ENCODE peak calls at places on chromosomes 12 and 14, in four cellular contexts. C is left ventricle myocardium inferior, G is fibroblast of lung, U is heart right ventricle. J is an unnamed sample. For H3K4me1, the result is how much of the 10 kb centered on the place peaks cover.

GRCh38 chr12:84512751-84513150 is 399.8 kb downstream of the SLC6A15 start:
- DNase-seq in C (no peak), G (peak), U (no peak), J (no peak)

GRCh38 chr12:68932701-68933563 is at the start of gene CPM:
- DNase-seq in C (peak), G (peak), U (peak), J (peak)

GRCh38 chr14:98798099-98798498 is 473.9 kb downstream of the BCL11B start:
- DNase-seq in C (no peak), G (no peak), U (no peak), J (no peak)

GRCh38 chr12:39443704-39444234 is 849 bp upstream of the KIF21A start:
- DNase-seq in C (no peak), G (peak), U (no peak), J (no peak)

GRCh38 chr12:110367209-110367864 is 36.2 kb downstream of the ANAPC7 start:
- DNase-seq in C (no peak), G (peak), U (no peak), J (no peak)

GRCh38 chr12:127170271-127171180 is 1096.4 kb upstream of the TMEM132C start:
- DNase-seq in C (no peak), G (no peak), U (no peak), J (no peak)

GRCh38 chr14:79809849-79810612 is 401.3 kb downstream of the DIO2 start:
- DNase-seq in C (no peak), G (peak), U (no peak), J (no peak)

GRCh38 chr14:71606064-71606463 is 326.2 kb upstream of the RGS6 start:
- DNase-seq in C (no peak), G (no peak), U (no peak), J (no peak)

GRCh38 chr12:30462249-30462648 is 233.4 kb downstream of the IPO8 start:
- DNase-seq in C (no peak), G (no peak), U (no peak), J (no peak)

GRCh38 chr14:75050852-75051555 is at the start of gene MLH3:
- DNase-seq in C (peak), G (peak), U (peak), J (peak)

GRCh38 chr12:2834581-2835491 is at the start of gene NRIP2:
- DNase-seq in C (no peak), G (peak), U (peak), J (no peak)

GRCh38 chr14:21868442-21869046 is 194.9 kb upstream of the OR4E1 start:
- DNase-seq in C (no peak), G (peak), U (no peak), J (no peak)

GRCh38 chr12:90216815-90217214 is 508.2 kb upstream of the ATP2B1 start:
- DNase-seq in C (no peak), G (no peak), U (no peak), J (no peak)

DNA sequence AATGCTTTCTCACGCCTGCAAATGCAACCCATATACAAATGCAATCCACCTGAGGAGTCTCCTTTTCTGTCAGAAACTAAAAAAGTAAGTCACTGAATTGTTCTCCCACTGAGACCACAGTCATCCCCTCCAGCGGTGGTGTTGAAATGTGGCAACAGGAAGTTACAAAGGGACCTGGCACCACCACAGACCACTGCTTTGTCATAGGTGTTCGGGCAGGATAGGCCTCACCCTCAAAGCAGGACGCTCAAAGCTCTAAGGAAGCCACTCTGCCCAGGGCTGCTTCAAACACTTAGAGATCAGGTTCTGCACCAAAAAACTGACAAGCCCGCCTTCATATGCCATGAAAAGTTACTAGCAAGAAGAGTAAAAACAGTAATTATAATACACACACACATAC is 11.3 kb downstream of the PHLDA1 start:
- DNase-seq in C (no peak), G (peak), U (no peak), J (peak)
- H3K27ac ChIP-seq in C (peak), G (peak), U (peak), J (peak)

DNA sequence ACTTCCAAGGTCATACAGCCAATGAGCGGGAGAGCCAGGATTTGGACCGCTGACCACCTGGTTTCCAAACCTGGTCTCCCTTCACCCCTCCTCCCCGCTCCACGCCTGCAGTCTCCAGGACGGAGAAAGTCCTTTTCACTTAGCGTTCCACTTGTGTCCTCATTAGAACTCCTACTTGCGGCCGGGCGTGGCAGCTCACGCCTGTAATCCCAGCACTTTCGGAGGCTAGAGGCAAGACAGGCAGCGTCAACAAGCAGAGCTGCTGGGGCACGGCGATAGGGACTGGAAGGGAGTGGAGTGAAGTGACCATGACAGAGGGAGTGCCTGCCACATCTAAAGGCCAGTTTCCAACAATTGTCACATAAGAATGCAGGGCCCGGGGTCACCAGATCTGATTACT is 132.5 kb upstream of the NCOR2 start:
- DNase-seq in C (no peak), G (no peak), U (no peak), J (peak)
- H3K4me1 ChIP-seq in C (half or more), G (under half), U (half or more), J (half or more)

GRCh38 chr12:20320552-20320951 is 47.8 kb upstream of the PDE3A start:
- DNase-seq in C (no peak), G (no peak), U (no peak), J (no peak)

GRCh38 chr12:20317554-20317953 is 50.8 kb upstream of the PDE3A start:
- DNase-seq in C (no peak), G (no peak), U (no peak), J (no peak)

GRCh38 chr12:20314325-20314724 is 54.0 kb upstream of the PDE3A start:
- DNase-seq in C (no peak), G (peak), U (no peak), J (no peak)

DNA sequence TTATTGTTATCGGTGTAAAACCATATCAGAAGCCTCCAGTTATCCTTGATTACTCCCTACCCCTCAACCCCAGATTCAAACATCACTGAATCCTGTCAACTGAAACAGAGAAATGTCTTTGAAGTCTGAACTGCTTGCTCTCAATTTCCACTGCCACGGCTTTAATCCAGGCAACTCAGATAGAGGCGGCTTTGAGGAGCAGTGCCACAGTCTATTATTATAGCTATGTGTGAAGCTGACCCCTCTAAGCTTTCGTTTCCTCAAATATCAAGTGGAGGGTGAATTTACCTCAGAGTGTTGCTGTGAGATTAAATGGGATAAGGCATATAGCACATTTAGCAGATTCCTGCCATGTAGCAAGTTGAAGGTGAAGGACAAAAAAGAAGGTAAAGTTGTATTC is 49.0 kb upstream of the PDE3A start:
- DNase-seq in C (no peak), G (no peak), U (no peak), J (no peak)
- H3K27ac ChIP-seq in C (peak), G (no peak), U (peak), J (no peak)

GRCh38 chr12:47033797-47034555 is 45.4 kb upstream of the PCED1B start:
- DNase-seq in C (no peak), G (no peak), U (no peak), J (no peak)
- H3K4me1 ChIP-seq in C (under half), G (under half), U (under half), J (under half)

DNA sequence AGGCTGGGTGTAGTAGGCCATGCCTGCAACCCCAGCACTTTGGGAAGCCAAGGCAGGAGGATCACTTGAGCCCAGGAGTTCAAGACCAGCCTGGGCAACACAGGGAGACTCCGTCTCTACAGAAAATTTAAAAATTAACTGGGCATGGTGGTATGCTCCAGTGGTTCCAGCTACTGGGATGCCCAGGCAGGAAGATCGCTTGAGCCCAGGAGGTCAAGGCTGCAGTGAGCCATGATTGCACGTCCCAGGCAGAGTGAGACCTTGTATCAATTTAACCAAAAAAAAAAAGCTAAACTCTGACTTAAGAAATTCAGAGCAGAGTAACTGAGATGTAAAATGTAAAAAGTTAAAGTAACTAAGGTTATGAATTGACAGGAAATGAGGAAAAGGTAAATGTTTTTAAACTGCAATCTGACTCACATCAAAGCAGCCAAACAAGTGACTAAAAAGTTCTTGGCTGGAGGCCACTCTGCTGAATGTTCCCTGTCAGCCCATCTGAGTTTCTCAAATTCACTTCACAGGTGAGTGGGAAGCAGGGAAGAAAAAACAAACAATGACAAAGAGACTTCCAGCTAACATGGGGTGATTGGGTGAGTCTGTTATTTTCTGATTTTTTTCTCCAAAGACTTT is 21.3 kb downstream of the PRKD1 start:
- DNase-seq in C (no peak), G (peak), U (no peak), J (no peak)
- H3K27ac ChIP-seq in C (no peak), G (no peak), U (no peak), J (no peak)

DNA sequence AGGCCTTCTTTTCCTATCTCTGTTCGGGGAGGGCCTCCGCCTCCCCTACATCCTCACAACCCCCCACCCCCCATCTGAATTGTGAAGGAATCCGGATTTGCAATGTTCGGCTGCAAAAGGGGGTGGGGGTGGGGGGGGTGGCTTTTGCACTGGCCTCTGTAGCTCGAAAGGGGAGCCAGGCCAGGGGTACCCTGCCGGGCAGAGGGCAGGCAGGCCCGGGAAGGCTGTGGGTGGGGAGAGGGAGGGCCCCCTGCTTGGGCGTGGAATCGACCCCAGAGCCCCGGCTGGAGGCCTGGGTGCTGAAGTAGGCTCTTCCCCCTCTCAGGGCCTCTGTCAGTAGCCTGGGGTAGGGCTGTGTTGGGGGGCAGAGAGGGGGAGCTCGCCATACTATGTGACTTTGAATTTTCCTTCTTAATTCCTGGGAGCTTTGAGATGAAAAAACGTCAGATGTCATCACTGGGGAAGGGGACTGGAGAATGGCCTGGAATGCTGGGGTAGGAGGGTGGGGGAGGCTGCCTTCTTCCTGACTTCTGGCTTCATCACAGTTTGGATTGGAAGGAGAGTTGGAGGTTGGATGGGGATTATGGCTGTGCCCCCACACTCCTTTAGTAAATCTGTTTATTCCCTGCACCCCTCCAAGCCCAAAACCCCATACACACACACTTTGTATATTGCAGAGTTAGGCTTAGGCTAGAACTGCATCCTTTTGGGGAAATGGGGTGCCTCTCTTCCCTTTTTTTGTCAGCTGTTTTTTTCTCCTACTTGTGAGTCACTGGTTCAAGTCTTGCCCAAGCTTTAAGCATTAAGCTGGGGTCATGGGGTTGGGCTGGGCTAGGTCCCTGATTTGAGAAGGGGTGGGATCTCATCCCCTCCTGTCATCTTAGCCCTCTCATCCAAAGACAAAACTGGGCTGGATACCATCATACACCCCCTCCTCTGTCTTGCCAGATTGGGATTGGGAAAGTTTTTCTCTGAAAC is 1.3 kb downstream of the LRP1 start:
- DNase-seq in C (no peak), G (peak), U (no peak), J (no peak)
- H3K4me1 ChIP-seq in C (half or more), G (under half), U (half or more), J (half or more)

DNA sequence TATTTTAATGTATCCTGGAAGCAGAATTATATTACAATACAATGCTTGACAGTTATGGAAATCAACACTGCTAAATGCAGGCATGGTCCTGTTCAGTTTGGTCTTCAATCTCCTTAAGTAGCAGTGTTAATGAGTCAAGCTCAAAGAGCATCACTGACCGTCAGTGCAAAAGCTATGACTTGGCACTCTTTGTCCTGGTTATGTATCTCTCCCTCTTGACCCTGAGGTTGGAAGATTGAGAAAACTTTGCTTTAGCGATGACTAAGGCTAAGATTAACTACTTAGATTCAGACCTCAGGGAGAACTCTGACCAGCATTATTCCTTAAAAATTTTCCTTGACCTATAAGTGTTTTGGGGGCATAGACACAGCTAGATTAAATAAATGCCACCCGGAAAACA is 10.9 kb downstream of the CLEC7A start:
- DNase-seq in C (no peak), G (peak), U (no peak), J (no peak)
- H3K27ac ChIP-seq in C (no peak), G (no peak), U (no peak), J (no peak)

DNA sequence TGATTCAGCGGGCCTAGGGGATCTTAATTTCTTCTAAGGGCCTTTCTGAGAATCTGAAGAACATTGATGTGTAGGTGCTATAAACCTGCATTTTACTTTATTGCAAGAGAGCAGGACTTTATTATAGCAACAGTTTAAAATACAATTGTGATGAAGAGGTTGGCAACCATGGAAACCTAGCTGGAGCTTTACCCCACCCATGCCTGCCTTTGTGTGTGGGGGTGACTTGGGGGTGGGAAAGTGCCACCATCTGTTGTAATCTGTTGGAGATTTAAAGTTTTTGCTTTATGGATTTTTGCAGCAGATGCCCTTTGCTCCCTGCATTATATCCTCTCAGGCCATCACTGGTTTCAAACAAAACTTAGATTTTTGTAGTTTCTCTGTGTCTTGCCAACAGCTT is 64.6 kb downstream of the ATG14 start:
- DNase-seq in C (no peak), G (no peak), U (no peak), J (no peak)
- H3K4me1 ChIP-seq in C (half or more), G (under half), U (under half), J (under half)